ENCODE peak calls at places on chromosomes 6 and 20, in nine cellular contexts. C is transverse colon, P is esophagus muscularis mucosa, E is A549, D is ovary, S is H1, B is stomach, O is K562, I is SK-N-SH. R is an unnamed sample. For H3K9me3, the result is how much of the 10 kb centered on the place peaks cover.

GRCh38 chr6:15444881-15445280 is 199.0 kb downstream of the JARID2 start:
- DNase-seq in C (no peak), P (no peak), E (no peak), D (no peak), S (no peak), B (no peak), O (no peak), I (peak), R (no peak)

GRCh38 chr6:2944405-2945068 is 26.8 kb downstream of the SERPINB6 start:
- DNase-seq in C (no peak), P (peak), E (no peak), D (no peak), S (no peak), B (no peak), O (no peak), I (no peak), R (no peak)

GRCh38 chr20:20223981-20224380 is 143.9 kb upstream of the INSM1 start:
- DNase-seq in C (no peak), P (no peak), E (no peak), D (no peak), S (no peak), B (no peak), O (no peak), I (no peak), R (no peak)

GRCh38 chr6:128491041-128491642 is 29.3 kb downstream of the PTPRK start:
- DNase-seq in C (peak), P (no peak), E (no peak), D (no peak), S (no peak), B (no peak), O (no peak), I (no peak), R (no peak)

GRCh38 chr6:11616200-11616611 is 78.7 kb downstream of the TMEM170B start:
- DNase-seq in C (no peak), P (no peak), E (no peak), D (no peak), S (no peak), B (no peak), O (no peak), I (no peak), R (no peak)

GRCh38 chr6:21001736-21002135 is 467.5 kb downstream of the CDKAL1 start:
- DNase-seq in C (no peak), P (no peak), E (no peak), D (no peak), S (no peak), B (no peak), O (no peak), I (no peak), R (no peak)

GRCh38 chr6:7267521-7268091 is 45.4 kb downstream of the SSR1 start:
- DNase-seq in C (no peak), P (no peak), E (peak), D (no peak), S (no peak), B (peak), O (no peak), I (peak), R (no peak)

GRCh38 chr6:149080511-149080910 is 237.0 kb upstream of the TAB2 start:
- DNase-seq in C (no peak), P (no peak), E (no peak), D (no peak), S (no peak), B (no peak), O (no peak), I (no peak), R (no peak)

GRCh38 chr20:59837623-59838394 is 95.6 kb downstream of the SYCP2 start:
- DNase-seq in C (no peak), P (no peak), E (no peak), D (no peak), S (no peak), B (no peak), O (no peak), I (no peak), R (no peak)

GRCh38 chr6:54737247-54737646 is 109.3 kb upstream of the FAM83B start:
- DNase-seq in C (no peak), P (no peak), E (no peak), D (no peak), S (peak), B (no peak), O (peak), I (peak), R (no peak)

GRCh38 chr6:47400581-47400980 is 77.0 kb upstream of the CD2AP start:
- DNase-seq in C (no peak), P (no peak), E (no peak), D (no peak), S (no peak), B (no peak), O (no peak), I (no peak), R (no peak)

GRCh38 chr20:49507741-49508434 is 25.4 kb upstream of the KCNB1 start:
- DNase-seq in C (no peak), P (no peak), E (no peak), D (no peak), S (no peak), B (no peak), O (no peak), I (no peak), R (no peak)

GRCh38 chr6:145547596-145548325 is 187.6 kb downstream of the EPM2A start:
- DNase-seq in C (no peak), P (no peak), E (no peak), D (no peak), S (no peak), B (no peak), O (no peak), I (no peak), R (no peak)

GRCh38 chr6:98894810-98895209 is 52.9 kb downstream of the FBXL4 start:
- DNase-seq in C (no peak), P (no peak), E (no peak), D (no peak), S (no peak), B (no peak), O (no peak), I (no peak), R (no peak)

GRCh38 chr6:157952751-157953479 is 28.7 kb upstream of the SYNJ2 start:
- DNase-seq in C (peak), P (no peak), E (no peak), D (no peak), S (no peak), B (no peak), O (peak), I (no peak), R (no peak)

GRCh38 chr6:39362487-39362865 is 40.0 kb upstream of the KCNK16 start:
- DNase-seq in C (no peak), P (no peak), E (no peak), D (no peak), S (no peak), B (no peak), O (peak), I (peak), R (no peak)

GRCh38 chr6:38310061-38310460 is 329.7 kb downstream of the BTBD9 start:
- DNase-seq in C (no peak), P (no peak), E (no peak), D (no peak), S (no peak), B (no peak), O (no peak), I (no peak), R (no peak)

GRCh38 chr6:37369321-37370196 is 15.8 kb downstream of the RNF8 start:
- DNase-seq in C (no peak), P (no peak), E (no peak), D (no peak), S (no peak), B (no peak), O (no peak), I (no peak), R (no peak)

GRCh38 chr20:17992847-17993508 is 24.2 kb downstream of the MGME1 start:
- DNase-seq in C (no peak), P (no peak), E (no peak), D (no peak), S (no peak), B (no peak), O (no peak), I (no peak), R (no peak)

GRCh38 chr6:126145386-126145785 is 159.0 kb downstream of the TRMT11 start:
- DNase-seq in C (no peak), P (no peak), E (no peak), D (no peak), S (no peak), B (no peak), O (no peak), I (no peak), R (no peak)

GRCh38 chr20:15708984-15709598 is 864.2 kb downstream of the KIF16B start:
- DNase-seq in C (peak), P (no peak), E (peak), D (no peak), S (peak), B (peak), O (peak), I (peak), R (peak)

GRCh38 chr20:62200491-62201172 is 17.8 kb downstream of the MTG2 start:
- DNase-seq in C (no peak), P (no peak), E (no peak), D (peak), S (no peak), B (no peak), O (no peak), I (no peak), R (no peak)

GRCh38 chr20:8449120-8449519 is 317.1 kb downstream of the PLCB1 start:
- DNase-seq in C (no peak), P (no peak), E (no peak), D (no peak), S (no peak), B (no peak), O (no peak), I (no peak), R (no peak)

GRCh38 chr6:137903933-137904821 is 37.1 kb downstream of the TNFAIP3 start:
- DNase-seq in C (no peak), P (no peak), E (no peak), D (no peak), S (no peak), B (no peak), O (peak), I (no peak), R (no peak)

GRCh38 chr20:47482705-47483104 is 19.0 kb upstream of the NCOA3 start:
- DNase-seq in C (no peak), P (no peak), E (no peak), D (no peak), S (no peak), B (no peak), O (no peak), I (no peak), R (no peak)

GRCh38 chr20:47484303-47484702 is 17.4 kb upstream of the NCOA3 start:
- DNase-seq in C (no peak), P (no peak), E (no peak), D (no peak), S (no peak), B (no peak), O (no peak), I (no peak), R (no peak)

GRCh38 chr20:47489448-47489872 is 12.2 kb upstream of the NCOA3 start:
- DNase-seq in C (peak), P (no peak), E (no peak), D (no peak), S (no peak), B (no peak), O (no peak), I (no peak), R (no peak)

GRCh38 chr20:47490795-47491194 is 10.9 kb upstream of the NCOA3 start:
- DNase-seq in C (no peak), P (no peak), E (no peak), D (no peak), S (no peak), B (no peak), O (no peak), I (no peak), R (no peak)

GRCh38 chr20:47487175-47487917 is 14.3 kb upstream of the NCOA3 start:
- DNase-seq in C (peak), P (no peak), E (no peak), D (no peak), S (no peak), B (no peak), O (peak), I (no peak), R (no peak)
- H3K4me3 ChIP-seq in C (no peak), P (no peak), E (no peak), D (no peak), S (no peak), B (no peak), O (no peak), I (no peak), R (no peak)

DNA sequence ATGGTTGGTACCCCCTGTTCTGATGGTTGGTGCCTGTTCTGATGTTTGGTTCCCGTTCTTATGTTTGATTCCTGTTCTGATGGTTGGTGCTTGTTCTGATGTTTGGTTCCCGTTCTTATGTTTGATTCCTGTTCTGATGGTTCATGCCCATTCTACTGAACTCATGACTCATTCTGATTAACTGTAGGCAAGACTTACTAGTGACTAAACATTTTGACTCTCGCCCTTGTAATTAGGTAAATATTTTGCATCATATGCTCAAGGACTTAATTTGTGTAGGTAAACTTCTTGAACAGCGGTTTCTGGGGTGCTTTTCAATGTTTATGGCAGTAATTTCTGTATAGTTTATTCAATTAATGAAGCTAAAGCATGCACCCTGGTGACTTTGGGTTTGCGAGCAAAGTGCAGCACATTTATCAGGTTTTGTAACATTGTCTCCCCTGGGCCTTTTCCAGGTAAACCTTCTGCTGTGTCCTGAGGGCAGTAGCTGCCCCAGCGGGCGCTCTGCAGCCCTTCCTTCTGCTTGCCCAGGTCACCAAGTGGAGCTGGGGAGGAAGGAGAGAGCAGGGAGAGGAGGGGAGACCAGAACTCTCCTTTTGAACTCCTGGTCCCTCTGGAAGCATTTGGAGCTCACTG is 145.8 kb downstream of the DLL1 start:
- DNase-seq in C (no peak), P (no peak), E (no peak), D (no peak), S (no peak), B (no peak), O (no peak), I (no peak), R (no peak)
- TF ChIP-seq EP300 in C (no peak), P (no peak), E (no peak), D (no peak), S (no peak), B (no peak), O (no peak), I (no peak), R (no peak)

GRCh38 chr6:133896344-133896721 is 7.4 kb downstream of the TCF21 start:
- DNase-seq in C (no peak), P (no peak), E (no peak), D (no peak), S (no peak), B (no peak), O (no peak), I (no peak), R (no peak)
- H3K9me3 ChIP-seq in C (under half), P (under half), E (under half), D (under half), S (under half), B (under half), O (under half), I (under half), R (under half)

GRCh38 chr20:3811421-3812258 is 8.7 kb upstream of the AP5S1 start:
- DNase-seq in C (peak), P (peak), E (peak), D (peak), S (no peak), B (peak), O (peak), I (peak), R (peak)
- H3K4me3 ChIP-seq in C (peak), P (peak), E (peak), D (peak), S (no peak), B (peak), O (no peak), I (peak), R (peak)

DNA sequence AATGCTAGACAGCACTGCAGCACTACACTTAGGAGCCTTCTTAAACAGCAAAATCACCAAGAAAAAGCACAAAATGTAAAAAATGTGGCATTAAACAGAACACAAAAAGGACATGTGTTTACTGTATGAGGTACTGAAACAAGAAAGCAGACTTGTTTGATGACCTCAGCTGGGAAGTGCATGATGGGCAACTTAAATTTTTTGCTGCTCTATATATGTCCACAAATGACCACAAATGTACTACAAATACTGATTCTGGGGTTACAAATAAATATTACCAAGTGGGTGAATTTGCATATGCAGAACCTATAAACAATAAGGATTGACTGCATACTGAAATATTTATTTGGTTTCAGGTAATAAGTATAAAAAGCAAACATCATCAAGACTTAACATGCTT is 13.1 kb downstream of the RAB23 start:
- DNase-seq in C (no peak), P (no peak), E (no peak), D (no peak), S (no peak), B (no peak), O (no peak), I (no peak), R (no peak)
- TF ChIP-seq EP300 in C (no peak), P (no peak), E (no peak), D (no peak), S (no peak), B (no peak), O (no peak), I (no peak), R (no peak)

GRCh38 chr20:35307666-35308653 is 15.7 kb upstream of the FAM83C start:
- DNase-seq in C (no peak), P (no peak), E (no peak), D (no peak), S (no peak), B (peak), O (no peak), I (no peak), R (peak)
- H3K9me3 ChIP-seq in C (under half), P (under half), E (under half), D (under half), S (under half), B (under half), O (under half), I (under half), R (under half)

GRCh38 chr20:51536116-51537069 is 6.1 kb downstream of the NFATC2 start:
- DNase-seq in C (no peak), P (no peak), E (no peak), D (no peak), S (no peak), B (peak), O (no peak), I (no peak), R (no peak)
- H3K4me3 ChIP-seq in C (no peak), P (no peak), E (no peak), D (no peak), S (no peak), B (no peak), O (no peak), I (no peak), R (no peak)

DNA sequence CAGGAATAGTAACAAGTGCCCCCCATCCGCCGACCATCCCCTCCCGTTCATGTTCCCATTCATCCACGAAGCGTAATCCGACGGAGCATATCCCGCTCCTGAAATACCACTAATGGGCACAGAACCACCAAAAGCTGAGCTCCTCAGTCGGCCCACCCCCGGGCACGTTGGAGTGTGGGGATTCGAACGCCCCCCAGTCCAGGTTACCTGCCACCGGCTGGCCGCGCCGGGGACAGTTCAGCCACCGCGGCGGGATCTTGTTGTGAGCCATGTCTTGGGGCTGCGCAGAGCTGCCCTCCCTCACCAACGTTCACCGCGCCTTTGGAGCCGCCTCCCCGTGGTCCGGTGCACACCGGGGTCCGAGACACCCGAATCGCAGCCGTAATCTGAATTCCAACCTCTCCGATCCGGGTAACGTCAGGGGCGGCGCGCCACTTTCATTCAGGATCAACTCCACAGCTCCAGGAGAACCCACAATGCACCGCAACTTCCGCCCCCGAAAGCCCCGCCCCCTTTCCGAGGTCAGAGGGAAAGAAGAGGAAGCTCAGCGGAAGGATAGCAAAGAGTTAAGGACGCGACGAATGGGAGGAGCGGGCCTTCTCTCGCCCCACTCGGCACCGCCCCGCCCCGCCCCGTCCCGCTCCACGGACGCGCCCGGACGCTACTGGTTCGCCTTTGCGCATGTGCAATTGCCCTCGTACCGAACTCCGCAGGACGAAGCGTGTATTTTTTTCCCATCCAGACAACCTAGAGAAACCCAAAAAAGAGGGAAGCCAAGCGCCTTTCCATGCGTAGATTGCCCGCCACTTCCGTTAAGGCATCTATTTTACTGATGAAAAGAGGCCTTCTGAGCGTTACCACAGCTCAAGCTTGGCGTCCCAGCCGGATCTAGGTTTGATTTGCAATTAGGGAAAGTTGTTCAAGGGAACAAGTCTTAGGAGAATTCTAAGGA is at the start of gene RNGTT:
- DNase-seq in C (peak), P (peak), E (peak), D (peak), S (peak), B (peak), O (peak), I (peak), R (peak)
- TF ChIP-seq EP300 in C (no peak), P (no peak), E (no peak), D (no peak), S (no peak), B (peak), O (no peak), I (no peak), R (peak)

GRCh38 chr20:30505566-30505965 is 751.9 kb upstream of the DEFB115 start:
- DNase-seq in C (no peak), P (no peak), E (no peak), D (no peak), S (no peak), B (no peak), O (no peak), I (no peak), R (no peak)

GRCh38 chr20:30502670-30503069 is 754.8 kb upstream of the DEFB115 start:
- DNase-seq in C (no peak), P (peak), E (no peak), D (no peak), S (no peak), B (no peak), O (no peak), I (no peak), R (no peak)

GRCh38 chr20:30500829-30501440 is 756.5 kb upstream of the DEFB115 start:
- DNase-seq in C (no peak), P (peak), E (no peak), D (no peak), S (no peak), B (no peak), O (no peak), I (no peak), R (no peak)

GRCh38 chr20:30503992-30504570 is 753.4 kb upstream of the DEFB115 start:
- DNase-seq in C (no peak), P (no peak), E (no peak), D (no peak), S (no peak), B (no peak), O (no peak), I (no peak), R (no peak)

GRCh38 chr20:30506100-30506499 is 751.4 kb upstream of the DEFB115 start:
- DNase-seq in C (no peak), P (no peak), E (no peak), D (no peak), S (peak), B (no peak), O (no peak), I (no peak), R (no peak)
- H3K9me3 ChIP-seq in C (under half), P (under half), E (under half), D (under half), S (half or more), B (under half), O (under half), I (under half), R (under half)

GRCh38 chr6:16704706-16705402 is 56.4 kb downstream of the ATXN1 start:
- DNase-seq in C (no peak), P (no peak), E (no peak), D (no peak), S (no peak), B (no peak), O (no peak), I (no peak), R (no peak)
- H3K4me3 ChIP-seq in C (peak), P (peak), E (no peak), D (peak), S (no peak), B (no peak), O (no peak), I (peak), R (no peak)